ENCODE peak calls at places on chromosome 1, in seven cellular contexts. One of them, this sample, is unnamed.

GRCh38 chr1:207282496-207283380 is 38.7 kb upstream of the CD55 start:
- DNase-seq in H4: peak
- DNase-seq in amniotic stem cell: no peak
- DNase-seq in HT1080: peak
- DNase-seq in dermis blood vessel endothelial cell: peak
- DNase-seq in H7: no peak
- DNase-seq in NCI-H2029: no peak
- DNase-seq in this sample: no peak

GRCh38 chr1:222618001-222618879 is at the start of gene MIA3:
- DNase-seq in H4: peak
- DNase-seq in amniotic stem cell: peak
- DNase-seq in HT1080: no peak
- DNase-seq in dermis blood vessel endothelial cell: peak
- DNase-seq in H7: peak
- DNase-seq in NCI-H2029: no peak
- DNase-seq in this sample: peak

GRCh38 chr1:12549106-12549459 is 68.9 kb downstream of the DHRS3 start:
- DNase-seq in H4: no peak
- DNase-seq in amniotic stem cell: no peak
- DNase-seq in HT1080: no peak
- DNase-seq in dermis blood vessel endothelial cell: no peak
- DNase-seq in H7: no peak
- DNase-seq in NCI-H2029: no peak
- DNase-seq in this sample: peak

GRCh38 chr1:231800071-231800470 is 173.5 kb downstream of the DISC1 start:
- DNase-seq in H4: no peak
- DNase-seq in amniotic stem cell: no peak
- DNase-seq in HT1080: peak
- DNase-seq in dermis blood vessel endothelial cell: peak
- DNase-seq in H7: no peak
- DNase-seq in NCI-H2029: no peak
- DNase-seq in this sample: peak

GRCh38 chr1:73914994-73915393 is 283.0 kb downstream of the LRRIQ3 start:
- DNase-seq in H4: no peak
- DNase-seq in amniotic stem cell: no peak
- DNase-seq in HT1080: no peak
- DNase-seq in dermis blood vessel endothelial cell: no peak
- DNase-seq in H7: no peak
- DNase-seq in NCI-H2029: no peak
- DNase-seq in this sample: no peak

GRCh38 chr1:219317762-219318353 is 144.2 kb downstream of the LYPLAL1 start:
- DNase-seq in H4: peak
- DNase-seq in amniotic stem cell: no peak
- DNase-seq in HT1080: no peak
- DNase-seq in dermis blood vessel endothelial cell: peak
- DNase-seq in H7: peak
- DNase-seq in NCI-H2029: no peak
- DNase-seq in this sample: no peak

GRCh38 chr1:1958071-1958541 is 39.0 kb upstream of the TMEM52 start:
- DNase-seq in H4: no peak
- DNase-seq in amniotic stem cell: no peak
- DNase-seq in HT1080: no peak
- DNase-seq in dermis blood vessel endothelial cell: no peak
- DNase-seq in H7: no peak
- DNase-seq in NCI-H2029: no peak
- DNase-seq in this sample: no peak

GRCh38 chr1:78045850-78046778 is at the start of gene GIPC2:
- DNase-seq in H4: no peak
- DNase-seq in amniotic stem cell: no peak
- DNase-seq in HT1080: no peak
- DNase-seq in dermis blood vessel endothelial cell: peak
- DNase-seq in H7: peak
- DNase-seq in NCI-H2029: peak
- DNase-seq in this sample: peak

GRCh38 chr1:66176828-66177227 is 357.1 kb upstream of the SGIP1 start:
- DNase-seq in H4: no peak
- DNase-seq in amniotic stem cell: no peak
- DNase-seq in HT1080: no peak
- DNase-seq in dermis blood vessel endothelial cell: no peak
- DNase-seq in H7: no peak
- DNase-seq in NCI-H2029: no peak
- DNase-seq in this sample: no peak

GRCh38 chr1:87642581-87643129 is 314.0 kb downstream of the LMO4 start:
- DNase-seq in H4: peak
- DNase-seq in amniotic stem cell: no peak
- DNase-seq in HT1080: peak
- DNase-seq in dermis blood vessel endothelial cell: no peak
- DNase-seq in H7: peak
- DNase-seq in NCI-H2029: no peak
- DNase-seq in this sample: peak

GRCh38 chr1:199010492-199010891 is 371.7 kb downstream of the PTPRC start:
- DNase-seq in H4: no peak
- DNase-seq in amniotic stem cell: no peak
- DNase-seq in HT1080: no peak
- DNase-seq in dermis blood vessel endothelial cell: no peak
- DNase-seq in H7: no peak
- DNase-seq in NCI-H2029: no peak
- DNase-seq in this sample: no peak

GRCh38 chr1:161307230-161307768 is 2.5 kb downstream of the MPZ start:
- DNase-seq in H4: no peak
- DNase-seq in amniotic stem cell: no peak
- DNase-seq in HT1080: peak
- DNase-seq in dermis blood vessel endothelial cell: peak
- DNase-seq in H7: no peak
- DNase-seq in NCI-H2029: no peak
- DNase-seq in this sample: peak

GRCh38 chr1:1084372-1085170 is 10.5 kb upstream of the RNF223 start:
- DNase-seq in H4: no peak
- DNase-seq in amniotic stem cell: no peak
- DNase-seq in HT1080: no peak
- DNase-seq in dermis blood vessel endothelial cell: no peak
- DNase-seq in H7: peak
- DNase-seq in NCI-H2029: no peak
- DNase-seq in this sample: no peak

GRCh38 chr1:246724725-246725095 is 501 bp downstream of the SCCPDH start:
- DNase-seq in H4: no peak
- DNase-seq in amniotic stem cell: no peak
- DNase-seq in HT1080: peak
- DNase-seq in dermis blood vessel endothelial cell: peak
- DNase-seq in H7: peak
- DNase-seq in NCI-H2029: no peak
- DNase-seq in this sample: peak

GRCh38 chr1:31504001-31504400 is 72.3 kb upstream of the TINAGL1 start:
- DNase-seq in H4: no peak
- DNase-seq in amniotic stem cell: no peak
- DNase-seq in HT1080: no peak
- DNase-seq in dermis blood vessel endothelial cell: no peak
- DNase-seq in H7: no peak
- DNase-seq in NCI-H2029: no peak
- DNase-seq in this sample: no peak

GRCh38 chr1:243246916-243247315 is 8.2 kb downstream of the CEP170 start:
- DNase-seq in H4: no peak
- DNase-seq in amniotic stem cell: no peak
- DNase-seq in HT1080: no peak
- DNase-seq in dermis blood vessel endothelial cell: peak
- DNase-seq in H7: no peak
- DNase-seq in NCI-H2029: no peak
- DNase-seq in this sample: peak

GRCh38 chr1:117060441-117061317 is 553 bp downstream of the TTF2 start:
- DNase-seq in H4: peak
- DNase-seq in amniotic stem cell: no peak
- DNase-seq in HT1080: peak
- DNase-seq in dermis blood vessel endothelial cell: peak
- DNase-seq in H7: peak
- DNase-seq in NCI-H2029: peak
- DNase-seq in this sample: peak

GRCh38 chr1:71074681-71075080 is 6.2 kb downstream of the ZRANB2 start:
- DNase-seq in H4: no peak
- DNase-seq in amniotic stem cell: no peak
- DNase-seq in HT1080: no peak
- DNase-seq in dermis blood vessel endothelial cell: peak
- DNase-seq in H7: no peak
- DNase-seq in NCI-H2029: no peak
- DNase-seq in this sample: peak

GRCh38 chr1:200096774-200097173 is 69.3 kb downstream of the NR5A2 start:
- DNase-seq in H4: no peak
- DNase-seq in amniotic stem cell: no peak
- DNase-seq in HT1080: no peak
- DNase-seq in dermis blood vessel endothelial cell: no peak
- DNase-seq in H7: no peak
- DNase-seq in NCI-H2029: no peak
- DNase-seq in this sample: no peak

GRCh38 chr1:195717651-195718050 is 890.6 kb downstream of the KCNT2 start:
- DNase-seq in H4: peak
- DNase-seq in amniotic stem cell: no peak
- DNase-seq in HT1080: peak
- DNase-seq in dermis blood vessel endothelial cell: no peak
- DNase-seq in H7: peak
- DNase-seq in NCI-H2029: no peak
- DNase-seq in this sample: peak

GRCh38 chr1:225745231-225745630 is 32.4 kb upstream of the SRP9 start:
- DNase-seq in H4: no peak
- DNase-seq in amniotic stem cell: no peak
- DNase-seq in HT1080: no peak
- DNase-seq in dermis blood vessel endothelial cell: no peak
- DNase-seq in H7: no peak
- DNase-seq in NCI-H2029: no peak
- DNase-seq in this sample: no peak